ENCODE peak calls at places on chromosome 7, in nine cellular contexts. L is breast epithelium; W is naive thymus-derived CD4-positive, alpha-beta T cell; P is foreskin fibroblast; X is heart left ventricle; F is adipocyte; U is cardiac fibroblast; O is fibroblast of villous mesenchyme; N is GM23338. M is an unnamed sample.

GRCh38 chr7:159116581-159117339 is 27.9 kb downstream of the VIPR2 start:
- DNase-seq in N (no peak), X (no peak), P (no peak), L (peak), O (no peak), W (no peak), F (no peak), U (no peak), M (no peak)

GRCh38 chr7:117719377-117719776 is 153.9 kb downstream of the CTTNBP2 start:
- DNase-seq in X (no peak), U (no peak), O (no peak), W (no peak), F (no peak), N (no peak), P (no peak), L (no peak), M (no peak)

GRCh38 chr7:141949068-141949467 is 2.3 kb upstream of the CLEC5A start:
- DNase-seq in L (no peak), F (no peak), X (no peak), O (no peak), U (no peak), N (no peak), W (no peak), P (no peak), M (no peak)

GRCh38 chr7:47819054-47819920 is 129.0 kb downstream of the PKD1L1 start:
- DNase-seq in U (peak), P (peak), F (peak), O (peak), N (peak), W (peak), L (peak), X (peak), M (peak)

GRCh38 chr7:100861616-100861985 is 5.6 kb upstream of the TRIP6 start:
- DNase-seq in L (no peak), X (no peak), N (no peak), P (no peak), F (no peak), U (no peak), O (no peak), W (no peak), M (no peak)

GRCh38 chr7:80346704-80347103 is 165.2 kb downstream of the GNAT3 start:
- DNase-seq in L (no peak), F (peak), W (no peak), O (peak), X (no peak), N (no peak), U (peak), P (peak), M (peak)

GRCh38 chr7:47100815-47101435 is 481.0 kb downstream of the TNS3 start:
- DNase-seq in F (peak), L (no peak), X (peak), P (peak), O (peak), W (no peak), N (peak), U (peak), M (peak)

GRCh38 chr7:74535951-74536356 is 82.2 kb downstream of the GTF2IRD1 start:
- DNase-seq in F (no peak), W (no peak), L (no peak), P (no peak), N (no peak), X (no peak), O (no peak), U (no peak), M (no peak)

GRCh38 chr7:196283-196682 is 3.9 kb downstream of the FAM20C start:
- DNase-seq in L (no peak), P (no peak), N (no peak), F (no peak), X (no peak), O (no peak), W (no peak), U (no peak), M (no peak)

GRCh38 chr7:123367508-123368122 is 166.8 kb downstream of the IQUB start:
- DNase-seq in N (peak), F (peak), W (no peak), X (no peak), L (no peak), P (no peak), O (peak), U (peak), M (peak)

GRCh38 chr7:92612501-92612900 is 22.3 kb upstream of the FAM133B start:
- DNase-seq in N (no peak), U (no peak), L (no peak), O (no peak), P (peak), F (peak), X (no peak), W (no peak), M (no peak)

GRCh38 chr7:141600607-141601006 is 49.4 kb downstream of the AGK start:
- DNase-seq in F (no peak), P (no peak), O (no peak), W (no peak), X (no peak), L (no peak), U (no peak), N (peak), M (no peak)

GRCh38 chr7:143456992-143457793 is 13.9 kb downstream of the TAS2R60 start:
- DNase-seq in L (no peak), W (no peak), X (no peak), P (peak), O (no peak), U (no peak), F (peak), N (no peak), M (peak)

GRCh38 chr7:118305686-118306085 is 81.2 kb downstream of the ANKRD7 start:
- DNase-seq in W (no peak), F (peak), N (no peak), X (no peak), P (no peak), L (no peak), U (no peak), O (peak), M (peak)

GRCh38 chr7:97011104-97011503 is 5.8 kb downstream of the DLX6 start:
- DNase-seq in U (no peak), F (no peak), W (no peak), L (no peak), O (no peak), P (no peak), X (no peak), N (no peak), M (no peak)

GRCh38 chr7:151074817-151075661 is 5.6 kb downstream of the FASTK start:
- DNase-seq in U (no peak), F (no peak), O (no peak), N (no peak), X (no peak), P (no peak), W (no peak), L (no peak), M (no peak)

GRCh38 chr7:141562972-141563371 is 11.8 kb downstream of the AGK start:
- DNase-seq in L (no peak), P (no peak), W (no peak), O (no peak), U (no peak), N (no peak), F (peak), X (no peak), M (no peak)

GRCh38 chr7:100465702-100466311 is 1.7 kb upstream of the SPACDR start:
- DNase-seq in X (peak), O (peak), F (peak), P (peak), W (no peak), N (peak), L (peak), U (peak), M (peak)

GRCh38 chr7:37481722-37482288 is 33.1 kb upstream of the ELMO1 start:
- DNase-seq in L (no peak), W (no peak), N (no peak), X (no peak), U (no peak), F (no peak), O (no peak), P (no peak), M (no peak)

GRCh38 chr7:26681819-26682418 is 182.5 kb downstream of the SKAP2 start:
- DNase-seq in F (peak), U (peak), L (no peak), P (peak), N (peak), O (peak), W (peak), X (no peak), M (peak)

GRCh38 chr7:106866298-106867281 is 1.5 kb downstream of the PIK3CG start:
- DNase-seq in F (no peak), L (no peak), P (no peak), O (no peak), U (no peak), X (no peak), N (no peak), W (no peak), M (no peak)

GRCh38 chr7:87797798-87798403 is 78.3 kb downstream of the SLC25A40 start:
- DNase-seq in W (peak), X (no peak), F (peak), O (peak), U (peak), N (peak), P (peak), L (no peak), M (peak)

GRCh38 chr7:89023146-89023545 is 227.6 kb upstream of the TEX47 start:
- DNase-seq in W (no peak), N (no peak), O (no peak), P (no peak), L (no peak), U (no peak), X (no peak), F (no peak), M (no peak)

GRCh38 chr7:35246819-35247218 is 7.1 kb downstream of the TBX20 start:
- DNase-seq in X (no peak), U (peak), W (no peak), L (no peak), N (no peak), F (no peak), O (peak), P (no peak), M (peak)

GRCh38 chr7:35241884-35242283 is 12.0 kb downstream of the TBX20 start:
- DNase-seq in N (no peak), F (peak), L (no peak), W (no peak), X (no peak), P (peak), U (no peak), O (no peak), M (no peak)

GRCh38 chr7:35241431-35241830 is 12.5 kb downstream of the TBX20 start:
- DNase-seq in F (no peak), O (no peak), L (no peak), W (no peak), U (no peak), X (no peak), N (no peak), P (no peak), M (no peak)
- H3K4me3 ChIP-seq in F (no peak), O (no peak), L (no peak), W (no peak), U (no peak), X (no peak), N (no peak), P (no peak), M (no peak)

GRCh38 chr7:50714851-50715250 is 67.8 kb downstream of the GRB10 start:
- DNase-seq in F (no peak), N (no peak), W (no peak), P (no peak), L (no peak), X (no peak), O (no peak), U (no peak), M (peak)

GRCh38 chr7:50711271-50712175 is 71.2 kb downstream of the GRB10 start:
- DNase-seq in O (peak), N (no peak), U (peak), W (no peak), P (peak), F (peak), X (peak), L (no peak), M (no peak)

GRCh38 chr7:50713357-50713965 is 69.2 kb downstream of the GRB10 start:
- DNase-seq in X (no peak), N (no peak), W (no peak), L (no peak), O (no peak), P (no peak), F (no peak), U (no peak), M (no peak)

GRCh38 chr7:50710441-50711154 is 72.1 kb downstream of the GRB10 start:
- DNase-seq in L (no peak), W (no peak), U (no peak), F (no peak), P (no peak), N (no peak), O (no peak), X (no peak), M (no peak)

GRCh38 chr7:50712527-50713356 is 70.0 kb downstream of the GRB10 start:
- DNase-seq in P (no peak), X (no peak), W (no peak), O (no peak), F (no peak), L (no peak), U (no peak), N (no peak), M (no peak)
- H3K4me3 ChIP-seq in P (no peak), X (no peak), W (no peak), O (no peak), F (no peak), L (no peak), U (no peak), N (no peak), M (no peak)

GRCh38 chr7:131326576-131326975 is 1.1 kb upstream of the MKLN1 start:
- DNase-seq in P (no peak), L (no peak), W (no peak), U (no peak), O (no peak), F (no peak), X (no peak), N (no peak), M (peak)
- H3K4me3 ChIP-seq in P (peak), L (peak), W (peak), U (no peak), O (peak), F (peak), X (peak), N (peak), M (peak)

DNA sequence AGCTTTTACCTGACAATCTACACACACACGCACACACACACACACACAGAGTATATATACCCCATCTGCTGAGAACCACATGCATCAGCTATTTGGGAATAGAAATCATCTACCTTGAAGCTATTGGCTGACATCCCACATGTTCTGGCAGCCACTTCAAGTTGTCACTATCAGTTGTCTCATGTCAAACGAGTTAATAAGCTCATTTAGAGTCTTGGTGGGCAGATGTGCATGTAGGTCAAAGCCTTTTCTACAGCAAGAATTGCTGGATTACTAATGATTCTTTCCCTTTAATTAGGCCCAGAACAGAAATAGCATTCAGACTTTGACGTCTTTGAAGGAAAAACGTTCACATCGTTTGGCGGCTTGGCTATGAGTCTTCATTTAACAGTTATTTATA is 36.8 kb downstream of the COL28A1 start:
- DNase-seq in L (no peak), U (no peak), N (no peak), X (no peak), O (no peak), P (no peak), W (no peak), F (no peak), M (no peak)
- H3K4me3 ChIP-seq in L (no peak), U (no peak), N (no peak), X (no peak), O (no peak), P (no peak), W (no peak), F (no peak), M (no peak)

GRCh38 chr7:98418271-98418635 is 17.4 kb upstream of the BAIAP2L1 start:
- DNase-seq in U (no peak), N (no peak), L (no peak), F (no peak), O (no peak), P (peak), X (no peak), W (no peak), M (no peak)
- H3K4me3 ChIP-seq in U (no peak), N (no peak), L (no peak), F (no peak), O (no peak), P (no peak), X (no peak), W (no peak), M (no peak)

GRCh38 chr7:35004531-35005096 is 32.7 kb downstream of the DPY19L1 start:
- DNase-seq in X (no peak), N (no peak), F (peak), O (no peak), U (no peak), W (no peak), L (no peak), P (peak), M (no peak)
- H3K4me3 ChIP-seq in X (no peak), N (no peak), F (no peak), O (no peak), U (no peak), W (no peak), L (no peak), P (no peak), M (no peak)

GRCh38 chr7:148543302-148543701 is 47.3 kb upstream of the C7orf33 start:
- DNase-seq in F (no peak), L (no peak), O (no peak), N (no peak), U (no peak), X (no peak), W (no peak), P (no peak), M (no peak)

GRCh38 chr7:148535227-148535626 is 55.3 kb upstream of the C7orf33 start:
- DNase-seq in W (peak), P (no peak), O (peak), F (no peak), L (no peak), U (peak), X (no peak), N (no peak), M (peak)

GRCh38 chr7:148541891-148542504 is 48.6 kb upstream of the C7orf33 start:
- DNase-seq in P (no peak), L (no peak), W (no peak), F (no peak), U (no peak), X (no peak), N (no peak), O (no peak), M (no peak)

GRCh38 chr7:148537435-148537834 is 53.1 kb upstream of the C7orf33 start:
- DNase-seq in F (no peak), N (no peak), O (no peak), W (no peak), X (no peak), P (no peak), U (no peak), L (no peak), M (no peak)

GRCh38 chr7:148540041-148540738 is 50.4 kb upstream of the C7orf33 start:
- DNase-seq in N (no peak), X (peak), P (peak), O (peak), W (no peak), L (no peak), F (peak), U (peak), M (peak)
- H3K4me3 ChIP-seq in N (no peak), X (no peak), P (no peak), O (no peak), W (no peak), L (no peak), F (peak), U (no peak), M (no peak)

GRCh38 chr7:76356823-76357222 is 2.0 kb downstream of the YWHAG start:
- DNase-seq in O (peak), X (no peak), F (peak), P (peak), W (no peak), N (no peak), L (no peak), U (no peak), M (peak)
- H3K4me3 ChIP-seq in O (peak), X (peak), F (peak), P (peak), W (peak), N (peak), L (peak), U (peak), M (peak)

GRCh38 chr7:128352138-128352537 is 8.4 kb upstream of the RBM28 start:
- DNase-seq in W (peak), F (peak), P (peak), X (peak), L (no peak), N (peak), O (peak), U (peak), M (peak)
- H3K4me3 ChIP-seq in W (no peak), F (no peak), P (no peak), X (no peak), L (peak), N (peak), O (no peak), U (no peak), M (no peak)

M was measured in fibroblast of pulmonary artery.